ENCODE peak calls at places on chromosomes 2 and 18, in five cellular contexts. A, D, L, R and O are unnamed samples.

GRCh38 chr2:241811209-241811951 is 2.4 kb downstream of the NEU4 start:
- DNase-seq in A (no peak), D (no peak), L (no peak), R (peak), O (no peak)

GRCh38 chr2:202161106-202161836 is 77.1 kb downstream of the SUMO1 start:
- DNase-seq in A (no peak), D (no peak), L (no peak), R (no peak), O (peak)

GRCh38 chr18:74457743-74458465 is 796 bp upstream of the DIPK1C start:
- DNase-seq in A (no peak), D (no peak), L (no peak), R (no peak), O (no peak)

GRCh38 chr18:49619792-49620191 is 57.9 kb downstream of the LIPG start:
- DNase-seq in A (no peak), D (no peak), L (no peak), R (no peak), O (no peak)

GRCh38 chr2:108145551-108145950 is 94.2 kb upstream of the SULT1C3 start:
- DNase-seq in A (no peak), D (no peak), L (peak), R (peak), O (peak)

GRCh38 chr2:11990576-11990975 is 244.1 kb downstream of the LPIN1 start:
- DNase-seq in A (no peak), D (no peak), L (no peak), R (no peak), O (no peak)

GRCh38 chr2:127006962-127007361 is 100.0 kb downstream of the BIN1 start:
- DNase-seq in A (no peak), D (no peak), L (no peak), R (no peak), O (no peak)

GRCh38 chr2:71611781-71612545 is 158.6 kb downstream of the DYSF start:
- DNase-seq in A (no peak), D (no peak), L (no peak), R (no peak), O (no peak)

GRCh38 chr2:36246320-36246990 is 109.1 kb upstream of the CRIM1 start:
- DNase-seq in A (no peak), D (no peak), L (no peak), R (peak), O (no peak)

GRCh38 chr2:239814136-239814916 is 210.8 kb downstream of the NDUFA10 start:
- DNase-seq in A (no peak), D (no peak), L (no peak), R (no peak), O (peak)

GRCh38 chr2:101619191-101619591 is 78.3 kb upstream of the MAP4K4 start:
- DNase-seq in A (peak), D (no peak), L (no peak), R (peak), O (no peak)

GRCh38 chr2:56008661-56009411 is 85.3 kb upstream of the EFEMP1 start:
- DNase-seq in A (peak), D (no peak), L (peak), R (peak), O (peak)

GRCh38 chr2:28624798-28625701 is 126.6 kb upstream of the PPP1CB start:
- DNase-seq in A (peak), D (peak), L (no peak), R (peak), O (peak)

GRCh38 chr18:35618703-35619102 is 37.2 kb downstream of the GALNT1 start:
- DNase-seq in A (no peak), D (no peak), L (no peak), R (no peak), O (no peak)

GRCh38 chr2:94769733-94770132 is 101.5 kb upstream of the TEKT4 start:
- DNase-seq in A (no peak), D (no peak), L (no peak), R (no peak), O (no peak)

DNA sequence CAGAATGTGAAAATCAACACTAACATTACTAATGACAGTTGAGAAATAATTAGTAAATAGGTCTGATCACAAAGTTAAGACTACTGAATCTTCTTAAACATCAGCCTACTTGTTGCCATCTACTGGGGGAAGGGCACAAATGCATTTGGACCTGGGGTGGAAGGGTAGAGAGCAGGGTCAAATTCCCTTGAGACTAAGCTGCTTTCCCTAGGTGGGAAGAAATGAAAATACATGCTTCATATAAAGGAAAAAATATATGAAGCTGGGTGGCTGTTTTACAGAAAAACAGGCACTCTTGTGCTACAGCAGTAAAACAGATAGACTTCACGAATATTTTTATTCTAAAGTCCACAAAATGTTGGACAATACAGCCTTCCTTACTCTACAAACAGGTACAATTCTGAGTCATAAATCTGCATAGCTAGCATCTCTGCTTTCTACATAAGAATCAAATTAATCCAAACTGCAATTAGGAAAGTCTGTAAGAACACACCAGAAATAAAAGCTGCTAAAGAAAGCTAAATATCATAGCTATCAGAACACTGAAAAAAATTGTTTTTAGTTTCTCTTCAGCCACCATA is 10.9 kb downstream of the TRIP12 start:
- DNase-seq in A (no peak), D (no peak), L (no peak), R (peak), O (peak)
- TF ChIP-seq CTCF in A (no peak), D (no peak), L (no peak), R (no peak), O (peak)

GRCh38 chr2:132668986-132669853 is 785 bp downstream of the LYPD1 start:
- DNase-seq in A (no peak), D (no peak), L (no peak), R (peak), O (peak)
- H3K4me3 ChIP-seq in A (peak), D (peak), L (peak), R (peak), O (peak)

DNA sequence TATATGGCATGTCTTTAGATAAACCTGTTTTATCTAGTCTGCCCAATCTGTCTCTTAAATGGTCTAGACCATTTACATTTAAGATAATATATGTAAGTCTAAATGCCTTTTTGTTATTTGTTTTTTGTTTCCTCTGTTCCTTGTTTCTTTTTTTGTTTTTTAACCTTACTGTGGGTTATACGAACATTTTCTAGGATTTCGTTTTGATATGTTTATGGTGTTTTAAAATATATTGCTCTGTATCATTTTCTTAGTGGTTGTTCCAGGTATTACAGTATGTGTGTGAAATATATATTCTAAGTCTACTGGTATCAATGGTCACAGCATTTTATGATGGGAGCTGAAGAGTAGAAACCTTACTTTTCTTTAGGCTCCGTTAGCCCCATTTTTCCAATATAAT is 13.4 kb downstream of the BCL2L11 start:
- DNase-seq in A (no peak), D (no peak), L (no peak), R (no peak), O (no peak)
- TF ChIP-seq CTCF in A (peak), D (no peak), L (no peak), R (peak), O (peak)

DNA sequence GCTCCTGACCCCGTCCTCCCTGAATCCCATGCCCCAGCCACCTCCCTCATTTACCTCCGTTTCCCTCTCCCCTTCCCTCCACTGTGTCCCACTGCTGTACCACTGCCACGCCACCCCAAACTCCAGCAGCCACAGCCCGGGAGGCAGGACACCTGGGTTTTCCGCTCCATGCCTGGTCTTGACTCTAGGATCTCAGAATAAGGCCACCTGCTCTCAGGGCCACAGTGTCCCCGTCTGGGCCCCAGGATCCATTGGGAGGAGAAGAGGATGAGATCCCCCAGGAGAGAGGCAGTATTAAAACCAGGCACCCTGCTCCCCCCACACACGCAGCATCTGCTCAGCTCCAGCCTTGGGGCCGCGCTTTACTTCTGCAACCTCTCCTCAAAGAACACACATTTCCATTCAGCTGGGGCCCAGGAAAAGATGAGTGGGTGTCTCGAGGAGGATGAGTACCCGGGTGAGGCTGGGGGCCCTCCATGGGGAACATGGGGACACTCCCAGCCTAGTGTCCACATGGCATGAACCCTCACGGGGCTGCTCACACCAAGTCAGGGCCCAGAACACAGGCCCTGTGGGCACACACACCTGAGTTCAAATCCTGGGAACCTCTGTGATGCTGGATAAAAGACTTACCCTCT is 32.8 kb upstream of the TNS1 start:
- DNase-seq in A (no peak), D (no peak), L (no peak), R (no peak), O (no peak)
- H3K4me3 ChIP-seq in A (no peak), D (no peak), L (no peak), R (no peak), O (no peak)

DNA sequence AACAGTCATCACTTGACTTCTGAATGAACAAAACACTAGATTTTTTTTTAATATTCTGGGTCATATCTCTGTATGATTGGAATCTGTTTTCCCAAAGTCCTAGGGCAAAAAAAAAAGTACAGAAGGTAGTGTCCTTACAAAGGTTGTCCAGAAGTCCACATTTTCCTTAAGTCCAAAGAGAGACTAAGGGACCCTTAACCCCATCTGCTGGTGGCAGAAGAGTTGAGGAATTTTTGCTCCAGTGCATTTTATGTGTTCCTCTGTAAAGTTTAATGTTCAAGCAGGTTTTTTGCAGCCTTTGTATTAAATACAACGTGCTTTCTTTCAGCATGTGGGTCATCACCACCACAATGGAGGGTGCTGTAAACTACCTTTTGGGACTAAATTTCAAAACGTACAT is 215.9 kb downstream of the SP3 start:
- DNase-seq in A (no peak), D (no peak), L (peak), R (peak), O (peak)
- TF ChIP-seq CTCF in A (no peak), D (no peak), L (peak), R (peak), O (peak)

GRCh38 chr2:51722311-51722710 is 690.4 kb upstream of the NRXN1 start:
- DNase-seq in A (no peak), D (no peak), L (no peak), R (peak), O (peak)

GRCh38 chr2:51723716-51724115 is 691.8 kb upstream of the NRXN1 start:
- DNase-seq in A (no peak), D (no peak), L (no peak), R (peak), O (no peak)

GRCh38 chr2:51720826-51721225 is 688.9 kb upstream of the NRXN1 start:
- DNase-seq in A (no peak), D (no peak), L (no peak), R (peak), O (peak)

GRCh38 chr2:51717318-51717717 is 685.4 kb upstream of the NRXN1 start:
- DNase-seq in A (no peak), D (no peak), L (no peak), R (peak), O (peak)

GRCh38 chr2:51718881-51719280 is 686.9 kb upstream of the NRXN1 start:
- DNase-seq in A (no peak), D (no peak), L (no peak), R (no peak), O (no peak)
- H3K4me3 ChIP-seq in A (no peak), D (no peak), L (no peak), R (no peak), O (no peak)

GRCh38 chr2:133266075-133266925 is 302.0 kb downstream of the NCKAP5 start:
- DNase-seq in A (no peak), D (no peak), L (no peak), R (peak), O (peak)
- TF ChIP-seq CTCF in A (no peak), D (no peak), L (peak), R (peak), O (peak)

DNA sequence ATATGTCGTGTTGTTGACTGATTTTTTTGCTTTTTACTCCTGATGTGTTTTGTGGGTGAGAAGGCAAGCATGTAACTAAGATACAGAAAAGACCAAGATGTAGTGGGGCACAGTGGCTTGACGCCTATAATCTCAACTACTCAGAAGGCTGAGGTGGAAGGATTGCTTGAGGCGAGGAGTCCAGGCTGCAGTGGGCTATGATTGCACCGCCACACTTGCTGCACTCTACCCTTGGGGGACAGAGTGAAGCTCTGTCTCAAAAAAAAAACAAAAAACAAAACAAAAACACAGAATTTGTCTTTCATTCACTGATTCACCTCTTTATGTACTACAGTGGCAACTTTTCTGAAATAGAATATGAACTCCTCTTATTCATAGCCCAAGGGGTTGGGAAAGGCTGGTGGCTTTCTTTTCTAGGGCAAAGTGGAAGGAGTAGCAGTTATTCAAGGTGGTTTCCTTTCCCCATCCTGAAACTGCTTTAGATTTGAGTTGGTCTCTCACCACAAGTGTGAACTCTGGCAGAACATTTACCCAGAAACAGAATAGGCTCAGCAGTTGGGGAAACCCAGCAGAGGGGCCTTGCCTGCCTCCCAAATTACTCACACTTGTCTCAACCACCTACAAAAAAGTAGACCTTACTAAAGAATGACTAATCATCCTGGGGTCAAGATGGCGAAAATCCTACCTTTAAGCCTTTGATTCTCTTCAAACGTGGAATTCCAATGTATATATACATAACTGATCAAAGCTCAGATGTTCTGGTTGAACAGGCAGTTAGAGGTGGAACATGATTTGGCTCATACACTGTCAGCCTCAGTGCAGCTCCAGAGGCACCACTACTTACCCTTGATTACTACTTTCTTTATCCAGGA is 6.5 kb downstream of the TANK start:
- DNase-seq in A (no peak), D (no peak), L (no peak), R (peak), O (no peak)
- H3K4me3 ChIP-seq in A (no peak), D (no peak), L (no peak), R (no peak), O (no peak)

GRCh38 chr18:1751249-1751648 is 820.1 kb downstream of the METTL4 start:
- DNase-seq in A (no peak), D (no peak), L (no peak), R (no peak), O (no peak)
- TF ChIP-seq CTCF in A (no peak), D (no peak), L (no peak), R (no peak), O (no peak)

GRCh38 chr2:217047209-217047998 is 187.5 kb upstream of the TNP1 start:
- DNase-seq in A (no peak), D (no peak), L (no peak), R (no peak), O (no peak)

GRCh38 chr2:217045725-217046475 is 186.0 kb upstream of the TNP1 start:
- DNase-seq in A (no peak), D (no peak), L (no peak), R (peak), O (peak)

GRCh38 chr2:217052856-217053577 is 193.2 kb upstream of the TNP1 start:
- DNase-seq in A (no peak), D (no peak), L (no peak), R (no peak), O (no peak)

GRCh38 chr2:217049931-217050330 is 190.1 kb upstream of the TNP1 start:
- DNase-seq in A (no peak), D (no peak), L (no peak), R (no peak), O (no peak)

GRCh38 chr2:217049376-217049775 is 189.5 kb upstream of the TNP1 start:
- DNase-seq in A (no peak), D (no peak), L (no peak), R (no peak), O (no peak)
- H3K4me3 ChIP-seq in A (no peak), D (no peak), L (no peak), R (no peak), O (no peak)